ENCODE peak calls at places on chromosome 11, in four cellular contexts. P is SJSA1, E is body of pancreas, X is AG09309. Z is an unnamed sample.

GRCh38 chr11:24226606-24227005 is 270.2 kb upstream of the LUZP2 start:
- DNase-seq in P (no peak), E (no peak), X (no peak), Z (no peak)

GRCh38 chr11:74493816-74494630 is 499 bp upstream of the LIPT2 start:
- DNase-seq in P (no peak), E (no peak), X (peak), Z (no peak)

GRCh38 chr11:95933594-95933993 is 9.7 kb upstream of the MTMR2 start:
- DNase-seq in P (no peak), E (no peak), X (no peak), Z (no peak)

GRCh38 chr11:28529540-28530410 is 421.6 kb downstream of the METTL15 start:
- DNase-seq in P (no peak), E (no peak), X (peak), Z (peak)

GRCh38 chr11:71204748-71205664 is 47.4 kb downstream of the SHANK2 start:
- DNase-seq in P (no peak), E (no peak), X (no peak), Z (no peak)

GRCh38 chr11:99952816-99953215 is 734.3 kb upstream of the ARHGAP42 start:
- DNase-seq in P (no peak), E (no peak), X (no peak), Z (peak)

GRCh38 chr11:12193515-12194336 is 83.3 kb downstream of the MICAL2 start:
- DNase-seq in P (no peak), E (peak), X (no peak), Z (no peak)

GRCh38 chr11:2657697-2658284 is 42.0 kb downstream of the KCNQ1OT1 start:
- DNase-seq in P (no peak), E (no peak), X (no peak), Z (no peak)

GRCh38 chr11:3052567-3052966 is 4.7 kb downstream of the CARS1 start:
- DNase-seq in P (no peak), E (no peak), X (no peak), Z (no peak)

GRCh38 chr11:128694618-128695481 is 978 bp downstream of the FLI1 start:
- DNase-seq in P (no peak), E (no peak), X (no peak), Z (no peak)

GRCh38 chr11:1782026-1782696 is 18.4 kb upstream of the CTSD start:
- DNase-seq in P (no peak), E (peak), X (no peak), Z (no peak)

DNA sequence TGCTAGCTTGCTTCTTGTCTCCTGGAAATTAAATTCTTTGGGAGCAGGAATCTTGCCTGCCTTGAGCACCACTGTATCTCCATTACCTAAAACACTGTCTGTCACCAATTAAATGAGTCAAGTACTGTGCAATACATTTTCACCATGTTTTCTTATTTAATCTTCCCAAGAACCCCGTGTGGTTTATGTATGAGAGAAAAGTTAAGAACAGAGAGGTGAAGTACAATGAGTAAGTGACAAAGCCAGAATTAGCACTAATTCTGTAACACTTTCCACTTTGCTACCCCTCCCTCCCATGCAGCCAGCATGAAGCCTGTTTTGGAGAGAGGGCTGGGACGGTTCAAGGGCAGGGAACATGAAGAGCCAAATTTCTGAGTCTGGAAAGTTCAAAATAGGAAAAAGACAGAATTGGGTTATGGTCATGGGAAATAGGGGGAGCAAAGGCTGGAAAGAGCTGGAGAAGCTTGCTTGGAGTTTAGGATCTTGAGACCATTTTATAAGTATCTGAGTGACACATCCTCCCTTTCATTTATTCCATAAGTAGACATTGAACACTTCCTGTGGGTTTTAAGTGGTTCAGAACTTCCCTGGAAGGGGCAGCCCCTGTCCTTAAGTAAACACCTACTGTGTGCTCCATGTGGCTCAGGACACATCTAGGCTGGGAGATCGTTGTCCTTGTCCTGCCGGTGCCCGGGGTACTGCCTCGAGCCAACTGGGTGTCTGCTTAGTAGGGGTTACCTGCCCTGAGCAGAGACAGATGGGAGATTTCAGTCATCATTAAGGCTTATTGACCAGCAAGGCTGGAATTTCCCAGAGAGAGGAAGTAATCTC is 60.6 kb upstream of the CHST1 start:
- DNase-seq in P (no peak), E (no peak), X (no peak), Z (no peak)
- H3K4me3 ChIP-seq in P (no peak), E (no peak), X (no peak), Z (no peak)

DNA sequence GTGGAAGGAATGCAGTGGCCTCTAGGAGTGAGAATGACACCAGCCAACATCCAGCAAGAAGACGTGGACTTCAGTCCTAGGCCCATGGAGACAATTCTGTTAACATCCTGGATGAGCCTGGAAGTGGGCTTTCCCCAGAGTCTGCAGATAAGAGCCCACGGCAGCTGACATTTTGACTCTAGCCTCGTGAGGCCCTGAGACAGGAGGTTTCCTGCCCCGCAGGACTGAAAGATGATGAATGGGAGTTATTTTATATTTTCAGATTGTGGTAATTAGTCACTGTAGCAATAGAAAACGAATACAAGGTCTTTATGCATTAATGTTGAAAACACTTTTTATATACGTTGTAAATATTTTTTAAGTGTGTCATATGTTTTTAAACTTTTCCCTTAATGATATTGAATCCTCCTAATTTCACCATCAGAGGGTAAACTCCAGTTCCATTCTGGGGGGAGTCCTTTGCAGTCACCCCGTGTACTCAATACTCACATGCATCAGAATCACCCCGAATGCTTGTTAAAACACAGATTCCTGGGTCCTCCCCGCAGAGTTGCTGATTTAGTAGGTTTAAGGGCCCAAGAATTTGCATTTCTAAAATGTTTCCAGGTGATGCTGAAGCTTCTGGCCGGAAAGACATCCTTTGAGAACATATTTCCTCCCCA is 545 bp upstream of the TPCN2 start:
- DNase-seq in P (no peak), E (no peak), X (no peak), Z (no peak)
- H3K4me3 ChIP-seq in P (peak), E (no peak), X (peak), Z (peak)

GRCh38 chr11:47204633-47204989 is 10.2 kb upstream of the DDB2 start:
- DNase-seq in P (no peak), E (no peak), X (no peak), Z (peak)
- H3K4me3 ChIP-seq in P (no peak), E (no peak), X (no peak), Z (no peak)

GRCh38 chr11:120108154-120108784 is 29.6 kb downstream of the TRIM29 start:
- DNase-seq in P (peak), E (peak), X (no peak), Z (peak)
- H3K4me3 ChIP-seq in P (no peak), E (no peak), X (no peak), Z (no peak)

GRCh38 chr11:82902880-82903279 is 1.3 kb downstream of the DDIAS start:
- DNase-seq in P (no peak), E (no peak), X (no peak), Z (no peak)
- H3K4me3 ChIP-seq in P (no peak), E (no peak), X (no peak), Z (no peak)

GRCh38 chr11:22192289-22192641 is 620 bp upstream of the ANO5 start:
- DNase-seq in P (no peak), E (peak), X (no peak), Z (no peak)
- H3K4me3 ChIP-seq in P (no peak), E (peak), X (no peak), Z (peak)

GRCh38 chr11:101255036-101255435 is 125.4 kb upstream of the PGR start:
- DNase-seq in P (no peak), E (no peak), X (no peak), Z (no peak)
- H3K4me3 ChIP-seq in P (no peak), E (no peak), X (no peak), Z (no peak)

GRCh38 chr11:118735203-118735602 is 55.8 kb upstream of the TREH start:
- DNase-seq in P (no peak), E (no peak), X (no peak), Z (no peak)

DNA sequence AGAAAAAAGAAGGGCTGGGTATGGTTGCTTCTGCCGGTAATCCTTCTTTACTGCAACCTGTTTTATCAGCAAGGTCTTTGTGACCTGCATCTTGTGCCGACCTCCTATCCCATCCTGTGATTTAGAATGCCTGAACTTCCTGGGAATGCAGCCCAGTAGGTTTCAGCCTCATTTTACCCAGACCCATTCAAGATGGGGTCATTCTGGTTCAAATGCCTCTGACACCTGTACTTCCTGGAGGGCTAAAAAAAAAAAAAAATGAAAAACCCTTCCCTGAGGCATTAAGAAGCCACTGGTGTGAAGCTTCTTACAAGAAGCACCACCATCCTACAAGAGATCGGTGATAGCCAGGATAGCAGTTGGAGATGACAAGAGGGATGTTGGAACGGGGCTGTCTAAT is 54.6 kb upstream of the TREH start:
- DNase-seq in P (no peak), E (no peak), X (no peak), Z (no peak)
- H3K4me3 ChIP-seq in P (no peak), E (no peak), X (no peak), Z (no peak)

DNA sequence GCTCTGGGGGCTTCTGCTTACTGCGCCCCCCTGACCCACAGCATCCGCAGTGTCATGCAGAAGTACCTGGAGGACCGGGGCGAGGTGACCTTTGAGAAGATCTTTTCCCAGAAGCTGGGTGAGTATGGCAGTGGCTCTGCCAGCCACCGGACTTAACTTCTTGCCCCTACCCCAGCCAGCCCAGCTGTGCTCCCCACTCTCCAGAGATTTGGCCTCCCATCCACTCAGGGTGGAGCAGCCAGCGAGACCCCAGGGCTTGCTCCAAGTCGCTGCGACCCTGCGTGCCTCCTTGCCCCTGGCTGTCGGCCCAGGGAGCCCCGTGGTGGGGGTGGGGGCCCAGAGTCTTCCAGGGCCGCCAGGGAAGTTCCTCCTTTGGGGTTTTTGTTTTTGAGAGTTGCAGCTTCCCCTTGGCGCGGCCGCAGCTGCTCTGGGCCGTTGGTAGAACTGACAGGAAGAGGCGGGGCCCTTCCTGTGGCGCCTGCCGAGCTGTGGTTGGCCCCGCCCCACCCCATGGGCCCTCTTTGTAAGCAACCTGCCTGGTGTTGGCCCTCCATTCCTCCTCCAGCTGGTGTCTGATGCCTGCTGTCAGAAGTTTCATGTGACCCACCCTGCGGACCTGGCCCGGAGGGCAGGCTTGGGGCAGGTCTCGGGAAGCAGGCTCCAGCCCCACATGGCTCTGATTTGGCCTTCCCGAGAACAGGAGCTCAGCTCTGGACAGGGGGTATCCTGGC is 11.1 kb downstream of the GRK2 start:
- DNase-seq in P (peak), E (peak), X (no peak), Z (no peak)
- H3K4me3 ChIP-seq in P (peak), E (no peak), X (peak), Z (peak)